ENCODE peak calls at places on chromosomes 7 and 10, in nine cellular contexts. R is KG1; C is stromal cell of bone marrow; Q is activated CD4-positive, alpha-beta T cell treated with anti-CD3 and anti-CD28 coated beads for 48 hours; J is NCI-H1417 treated with DMSO at 0.1 percent for 48 hours; I is GM04504; X is Kasumi-1; N is stimulated activated CD4-positive, alpha-beta T cell treated with anti-CD3 and anti-CD28 coated beads, Interleukin-15, amount 100 ng/mL, for 24 hours; K is choroid plexus epithelial cell. E is an unnamed sample.

GRCh38 chr10:122010405-122011050 is 21.6 kb downstream of the TACC2 start:
- DNase-seq in J (no peak), Q (no peak), C (peak), X (no peak), R (no peak), N (no peak), I (no peak), K (no peak), E (no peak)

GRCh38 chr10:71970331-71970730 is 6.1 kb downstream of the CHST3 start:
- DNase-seq in X (peak), I (no peak), N (no peak), C (no peak), K (no peak), Q (peak), R (no peak), J (no peak), E (no peak)

GRCh38 chr10:109956454-109957091 is 33.3 kb upstream of the XPNPEP1 start:
- DNase-seq in K (peak), R (no peak), I (no peak), C (no peak), J (no peak), N (peak), X (peak), Q (peak), E (no peak)

GRCh38 chr10:95335933-95336699 is 45.3 kb upstream of the PDLIM1 start:
- DNase-seq in I (no peak), K (no peak), R (no peak), J (no peak), C (no peak), X (no peak), N (no peak), Q (no peak), E (no peak)

GRCh38 chr7:46908770-46909169 is 673.1 kb downstream of the TNS3 start:
- DNase-seq in N (no peak), R (no peak), Q (no peak), K (peak), J (no peak), I (peak), X (no peak), C (peak), E (peak)

GRCh38 chr10:26479766-26480492 is 41.8 kb downstream of the APBB1IP start:
- DNase-seq in K (no peak), R (peak), N (peak), X (peak), C (no peak), Q (no peak), I (no peak), J (no peak), E (no peak)

GRCh38 chr10:88386878-88387773 is 196.0 kb downstream of the RNLS start:
- DNase-seq in C (peak), R (peak), N (no peak), I (peak), Q (no peak), X (peak), K (peak), J (no peak), E (peak)

GRCh38 chr7:12403287-12404181 is at the start of gene VWDE:
- DNase-seq in X (peak), Q (peak), N (peak), C (no peak), I (no peak), J (peak), R (peak), K (peak), E (no peak)

GRCh38 chr7:69907720-69908119 is 309.4 kb downstream of the AUTS2 start:
- DNase-seq in R (no peak), N (no peak), K (no peak), I (no peak), C (no peak), X (no peak), Q (no peak), J (no peak), E (no peak)

GRCh38 chr7:24842449-24843241 is 85.4 kb upstream of the GSDME start:
- DNase-seq in C (no peak), X (no peak), Q (no peak), N (no peak), K (peak), R (no peak), I (no peak), J (no peak), E (no peak)

GRCh38 chr10:78231930-78232329 is 198.3 kb downstream of the RPS24 start:
- DNase-seq in R (no peak), K (peak), N (no peak), I (no peak), Q (no peak), X (peak), J (no peak), C (no peak), E (no peak)

GRCh38 chr10:98276316-98276715 is 8.3 kb upstream of the LOXL4 start:
- DNase-seq in K (no peak), R (no peak), C (no peak), J (no peak), X (no peak), N (no peak), Q (no peak), I (no peak), E (no peak)

GRCh38 chr10:99533496-99534455 is 1.0 kb downstream of the NKX2-3 start:
- DNase-seq in Q (no peak), I (no peak), N (no peak), C (no peak), X (no peak), K (no peak), J (no peak), R (no peak), E (no peak)

GRCh38 chr7:127251048-127251451 is 1.7 kb downstream of the GRM8 start:
- DNase-seq in N (peak), J (no peak), X (no peak), I (no peak), Q (no peak), K (no peak), R (no peak), C (no peak), E (no peak)

E was measured in skeletal muscle cell.